ENCODE peak calls at places on chromosomes 2 and 18, in seven cellular contexts. N is adrenal gland, T is HCT116, P is endothelial cell of umbilical vein, X is A549, G is GM12892, C is GM12891. K is an unnamed sample.

GRCh38 chr2:6773007-6773693 is 92.6 kb downstream of the CMPK2 start:
- DNase-seq in T (peak), C (peak), X (peak), G (peak), N (peak), P (peak), K (peak)

GRCh38 chr2:35973132-35973736 is 382.3 kb upstream of the CRIM1 start:
- DNase-seq in X (peak), N (no peak), G (no peak), C (no peak), T (no peak), P (peak), K (no peak)

GRCh38 chr18:51531496-51531895 is 334.0 kb upstream of the MEX3C start:
- DNase-seq in T (no peak), X (no peak), N (no peak), C (no peak), P (no peak), G (no peak), K (no peak)

GRCh38 chr2:22494156-22494555 is 890.8 kb upstream of the KLHL29 start:
- DNase-seq in T (no peak), G (no peak), N (no peak), X (no peak), C (no peak), P (no peak), K (no peak)

GRCh38 chr2:197453123-197453913 is at the start of gene COQ10B:
- DNase-seq in C (peak), G (peak), T (peak), X (peak), P (peak), N (peak), K (peak)

GRCh38 chr2:136118819-136119716 is 1.1 kb upstream of the CXCR4 start:
- DNase-seq in C (no peak), X (no peak), T (no peak), G (peak), N (peak), P (no peak), K (no peak)

GRCh38 chr2:177325554-177325953 is 61.0 kb upstream of the NFE2L2 start:
- DNase-seq in T (no peak), P (no peak), C (no peak), N (no peak), G (no peak), X (no peak), K (no peak)

GRCh38 chr2:51782874-51783765 is 751.2 kb upstream of the NRXN1 start:
- DNase-seq in N (no peak), T (peak), P (no peak), C (no peak), X (no peak), G (no peak), K (no peak)

GRCh38 chr2:147810883-147811765 is 33.7 kb upstream of the ACVR2A start:
- DNase-seq in G (no peak), X (no peak), C (no peak), P (no peak), T (no peak), N (no peak), K (no peak)

GRCh38 chr2:238107525-238108422 is 7.6 kb downstream of the ESPNL start:
- DNase-seq in N (no peak), T (no peak), G (peak), X (no peak), C (peak), P (no peak), K (no peak)

GRCh38 chr18:70293166-70293565 is 4.3 kb downstream of the SOCS6 start:
- DNase-seq in T (no peak), P (no peak), N (no peak), G (no peak), C (no peak), X (no peak), K (no peak)

GRCh38 chr18:32629990-32630389 is 142.8 kb downstream of the KLHL14 start:
- DNase-seq in P (no peak), G (no peak), T (no peak), C (no peak), N (no peak), X (no peak), K (no peak)

GRCh38 chr18:38887671-38888020 is 1322.0 kb upstream of the CELF4 start:
- DNase-seq in P (no peak), C (no peak), G (no peak), X (no peak), N (no peak), T (no peak), K (no peak)

GRCh38 chr2:135473567-135473966 is 57.5 kb downstream of the ZRANB3 start:
- DNase-seq in N (no peak), C (no peak), G (peak), P (peak), X (peak), T (no peak), K (no peak)

GRCh38 chr2:240179941-240180666 is 39.6 kb upstream of the OTOS start:
- DNase-seq in N (no peak), T (no peak), X (no peak), C (no peak), P (no peak), G (no peak), K (no peak)

GRCh38 chr2:119225926-119226325 is 2.3 kb downstream of the STEAP3 start:
- DNase-seq in N (no peak), C (no peak), T (no peak), G (no peak), P (no peak), X (no peak), K (no peak)

GRCh38 chr2:71746946-71747501 is 293.7 kb downstream of the DYSF start:
- DNase-seq in X (no peak), G (no peak), C (no peak), T (no peak), P (peak), N (peak), K (peak)

GRCh38 chr2:218406209-218406948 is 6.7 kb downstream of the CTDSP1 start:
- DNase-seq in T (peak), P (peak), G (peak), C (peak), X (peak), N (peak), K (peak)
- TF ChIP-seq POLR2A in T (no peak), P (peak), G (peak), C (no peak), X (no peak), N (no peak), K (peak)

GRCh38 chr2:225399509-225399908 is at the start of gene NYAP2:
- DNase-seq in P (no peak), N (no peak), C (no peak), T (no peak), G (no peak), X (no peak), K (no peak)
- TF ChIP-seq POLR2A in P (no peak), N (no peak), C (no peak), T (no peak), G (no peak), X (no peak), K (no peak)

GRCh38 chr2:180196419-180196977 is 189.4 kb upstream of the CWC22 start:
- DNase-seq in N (no peak), X (no peak), T (no peak), G (no peak), P (no peak), C (no peak), K (no peak)
- TF ChIP-seq POLR2A in N (no peak), X (no peak), T (no peak), G (no peak), P (no peak), C (no peak), K (no peak)

DNA sequence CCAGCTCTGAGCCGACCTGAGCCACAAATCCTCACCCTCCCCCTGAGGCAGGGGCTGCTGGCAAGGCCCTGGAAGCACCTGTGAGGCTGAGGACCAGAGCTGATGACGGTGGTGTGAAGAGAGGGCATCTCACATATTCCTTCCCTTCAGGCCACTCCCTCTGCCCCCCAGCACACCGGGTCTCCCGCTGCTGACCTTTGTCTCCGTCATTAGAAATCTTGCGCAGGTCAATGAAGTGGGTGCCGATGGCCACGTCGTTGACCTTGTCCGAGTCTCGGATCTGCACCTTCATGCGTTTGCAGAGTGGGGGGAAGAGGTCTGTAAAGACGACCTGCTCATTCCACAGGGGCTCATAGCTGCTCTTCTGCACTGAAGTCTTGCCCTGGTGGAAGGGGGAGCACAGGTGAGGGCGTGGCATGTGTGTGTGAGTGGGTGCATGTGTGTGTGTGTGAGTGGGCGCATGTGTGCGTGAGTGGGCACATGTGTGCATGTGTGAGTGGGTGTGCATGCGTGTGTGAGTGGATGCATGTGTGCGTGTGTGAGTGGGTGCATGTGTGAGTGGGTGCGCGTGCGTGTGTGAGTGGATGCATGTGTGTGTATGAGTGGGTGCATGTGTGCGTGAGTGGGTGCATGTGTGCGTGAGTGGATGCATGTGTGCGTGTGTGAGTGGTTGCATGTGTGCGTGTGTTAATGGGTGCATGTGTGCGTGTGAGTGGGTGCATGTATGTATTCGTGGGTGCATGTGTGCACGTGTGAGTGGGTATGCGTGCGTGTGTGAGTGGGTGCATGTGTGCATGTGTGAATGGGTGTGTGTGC is 4.5 kb upstream of the OTOF start:
- DNase-seq in N (no peak), G (no peak), T (no peak), X (no peak), P (no peak), C (no peak), K (no peak)
- TF ChIP-seq POLR2A in N (no peak), G (no peak), T (no peak), X (no peak), P (no peak), C (no peak), K (no peak)

K was measured in H54.